ENCODE peak calls at places on chromosome 15, in five cellular contexts. F, Z, R, G and V are unnamed samples.

GRCh38 chr15:88992216-88992615 is 79.0 kb upstream of the MFGE8 start:
- DNase-seq in F (no peak), Z (no peak), R (no peak), G (no peak), V (no peak)

GRCh38 chr15:74727727-74728126 is 2.4 kb upstream of the CYP1A1 start:
- DNase-seq in F (no peak), Z (no peak), R (no peak), G (no peak), V (no peak)

GRCh38 chr15:77650285-77650684 is 17.6 kb upstream of the LINGO1 start:
- DNase-seq in F (no peak), Z (peak; percentile 25), R (peak; percentile 85), G (no peak), V (no peak)

GRCh38 chr15:67142142-67143092 is 77.0 kb downstream of the SMAD3 start:
- DNase-seq in F (no peak), Z (peak; percentile 85), R (no peak), G (no peak), V (peak; percentile 74)

GRCh38 chr15:99983171-99983891 is 250.1 kb upstream of the LYSMD4 start:
- DNase-seq in F (no peak), Z (no peak), R (peak; percentile 49), G (no peak), V (peak; percentile 43)

GRCh38 chr15:62432702-62433398 is 267.8 kb upstream of the C2CD4B start:
- DNase-seq in F (no peak), Z (no peak), R (no peak), G (no peak), V (no peak)

GRCh38 chr15:91043190-91043874 is 20.9 kb upstream of the VPS33B start:
- DNase-seq in F (no peak), Z (no peak), R (no peak), G (no peak), V (no peak)

GRCh38 chr15:47374222-47374621 is 343.1 kb upstream of the SEMA6D start:
- DNase-seq in F (no peak), Z (peak; percentile 36), R (no peak), G (peak; percentile 7), V (no peak)

GRCh38 chr15:69014454-69014853 is at the start of gene NOX5:
- DNase-seq in F (no peak), Z (peak; percentile 45), R (no peak), G (peak; percentile 45), V (no peak)

GRCh38 chr15:62482715-62483429 is 317.8 kb upstream of the C2CD4B start:
- DNase-seq in F (no peak), Z (no peak), R (peak; percentile 72), G (no peak), V (no peak)

GRCh38 chr15:68667800-68668625 is 89.2 kb downstream of the CORO2B start:
- DNase-seq in F (no peak), Z (no peak), R (no peak), G (no peak), V (no peak)

GRCh38 chr15:31869640-31870335 is 160.5 kb upstream of the CHRNA7 start:
- DNase-seq in F (peak; percentile 60), Z (peak; percentile 1), R (peak; percentile 69), G (no peak), V (no peak)

GRCh38 chr15:60396560-60396963 is 1.2 kb downstream of the ANXA2 start:
- DNase-seq in F (peak; percentile 55), Z (no peak), R (no peak), G (no peak), V (peak; percentile 55)

GRCh38 chr15:76987896-76988860 is 6.7 kb upstream of the PSTPIP1 start:
- DNase-seq in F (peak; percentile 57), Z (peak; percentile 36), R (no peak), G (no peak), V (no peak)

GRCh38 chr15:38564557-38565286 is at the start of gene RASGRP1:
- DNase-seq in F (peak; percentile 86), Z (peak; percentile 31), R (peak; percentile 92), G (peak; percentile 47), V (peak; percentile 41)

GRCh38 chr15:68387288-68388143 is 44.4 kb downstream of the ITGA11 start:
- DNase-seq in F (no peak), Z (no peak), R (no peak), G (no peak), V (no peak)

GRCh38 chr15:99105516-99106341 is 849 bp downstream of the SYNM start:
- DNase-seq in F (peak; percentile 68), Z (peak; percentile 61), R (peak; percentile 89), G (peak; percentile 57), V (peak; percentile 65)

GRCh38 chr15:35626531-35626930 is 80.6 kb upstream of the DPH6 start:
- DNase-seq in F (no peak), Z (peak; percentile 36), R (no peak), G (no peak), V (no peak)

GRCh38 chr15:45378913-45379262 is 544 bp upstream of the GATM start:
- DNase-seq in F (no peak), Z (no peak), R (peak; percentile 7), G (no peak), V (no peak)

GRCh38 chr15:62059108-62059817 is 984 bp downstream of the VPS13C start:
- DNase-seq in F (no peak), Z (no peak), R (no peak), G (no peak), V (peak; percentile 9)

GRCh38 chr15:60757831-60758570 is 279.1 kb upstream of the ICE2 start:
- DNase-seq in F (no peak), Z (peak; percentile 55), R (no peak), G (no peak), V (no peak)

GRCh38 chr15:78264304-78265136 is at the start of gene DNAJA4:
- DNase-seq in F (peak; percentile 79), Z (peak; percentile 37), R (peak; percentile 17), G (no peak), V (peak; percentile 8)

GRCh38 chr15:82140859-82141258 is 95.0 kb upstream of the MEX3B start:
- DNase-seq in F (no peak), Z (no peak), R (no peak), G (peak; percentile 22), V (no peak)

GRCh38 chr15:73081321-73081958 is 29.2 kb downstream of the NEO1 start:
- DNase-seq in F (no peak), Z (peak; percentile 76), R (peak; percentile 58), G (peak; percentile 38), V (peak; percentile 61)

GRCh38 chr15:40766194-40766830 is 2.4 kb downstream of the GCHFR start:
- DNase-seq in F (no peak), Z (peak; percentile 16), R (no peak), G (no peak), V (peak; percentile 29)

GRCh38 chr15:40766906-40767837 is 2.6 kb upstream of the C15orf62 start:
- DNase-seq in F (no peak), Z (peak; percentile 41), R (no peak), G (peak; percentile 54), V (peak; percentile 79)

GRCh38 chr15:40764766-40765136 is 883 bp downstream of the GCHFR start:
- DNase-seq in F (no peak), Z (no peak), R (no peak), G (no peak), V (no peak)

GRCh38 chr15:40762919-40763800 is 708 bp upstream of the GCHFR start:
- DNase-seq in F (peak; percentile 88), Z (peak; percentile 33), R (peak; percentile 49), G (peak; percentile 71), V (peak; percentile 52)

GRCh38 chr15:40763801-40764765 is at the start of gene GCHFR:
- DNase-seq in F (peak; percentile 91), Z (peak; percentile 33), R (peak; percentile 74), G (peak; percentile 68), V (peak; percentile 64)
- TF ChIP-seq CTCF in F (no peak), Z (no peak), R (peak; percentile 21), G (peak; percentile 71), V (peak; percentile 8)

GRCh38 chr15:42139596-42139995 is 16.8 kb downstream of the PLA2G4F start:
- DNase-seq in F (peak; percentile 57), Z (no peak), R (no peak), G (no peak), V (no peak)

GRCh38 chr15:42136513-42136912 is 19.9 kb downstream of the PLA2G4F start:
- DNase-seq in F (no peak), Z (no peak), R (no peak), G (no peak), V (no peak)

GRCh38 chr15:42138411-42138810 is 18.0 kb downstream of the PLA2G4F start:
- DNase-seq in F (no peak), Z (no peak), R (no peak), G (no peak), V (no peak)

GRCh38 chr15:42138968-42139386 is 17.5 kb downstream of the PLA2G4F start:
- DNase-seq in F (peak; percentile 62), Z (no peak), R (no peak), G (no peak), V (no peak)

DNA sequence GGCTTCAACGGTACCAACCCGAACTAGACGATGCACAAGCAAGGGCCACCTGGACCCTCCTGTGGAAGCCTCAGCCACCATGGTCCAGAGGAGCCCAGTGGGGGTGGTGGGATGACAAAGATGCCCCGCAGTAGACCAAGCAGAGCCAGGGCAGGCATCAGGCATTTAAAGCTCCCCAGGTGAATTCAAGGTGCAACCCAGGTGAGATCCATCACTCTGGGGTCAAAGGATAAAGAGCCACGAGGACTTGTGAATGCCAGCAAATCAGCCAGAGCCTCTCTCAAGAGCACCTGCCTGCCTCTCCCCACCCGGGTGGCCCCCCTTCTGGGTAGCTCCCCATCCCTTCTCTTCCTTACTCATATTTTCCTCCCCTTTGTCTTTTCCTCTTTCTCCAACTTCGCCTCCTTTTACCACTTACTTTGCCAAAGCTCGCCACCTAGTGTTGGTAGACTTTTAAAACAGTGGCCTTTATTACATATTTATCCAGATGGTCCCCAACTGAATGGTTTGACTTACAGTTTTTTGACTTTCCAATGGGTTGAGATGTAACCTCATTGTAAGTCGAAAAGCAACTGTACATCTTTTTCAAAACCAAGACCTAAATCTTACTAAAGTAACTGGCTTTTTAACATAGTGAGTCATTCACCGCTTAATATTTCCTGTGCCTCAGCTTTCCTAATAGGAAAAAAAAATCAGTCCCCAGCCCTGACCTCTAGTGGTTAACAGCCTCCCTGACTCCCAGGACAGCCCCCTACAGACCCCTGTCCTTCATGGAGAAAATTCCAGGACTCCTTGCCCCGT is 18.8 kb downstream of the PLA2G4F start:
- DNase-seq in F (no peak), Z (peak; percentile 57), R (peak; percentile 79), G (peak; percentile 67), V (peak; percentile 57)
- TF ChIP-seq CTCF in F (no peak), Z (peak; percentile 62), R (peak; percentile 77), G (peak; percentile 85), V (peak; percentile 62)

GRCh38 chr15:26382416-26383086 is 390.3 kb downstream of the GABRB3 start:
- DNase-seq in F (no peak), Z (no peak), R (no peak), G (no peak), V (no peak)
- TF ChIP-seq CTCF in F (no peak), Z (no peak), R (no peak), G (no peak), V (no peak)

GRCh38 chr15:44186724-44187123 is 8.3 kb downstream of the FRMD5 start:
- DNase-seq in F (no peak), Z (no peak), R (no peak), G (no peak), V (no peak)
- TF ChIP-seq CTCF in F (no peak), Z (no peak), R (no peak), G (no peak), V (no peak)